ENCODE peak calls at places on chromosomes 16 and 17, in six cellular contexts. One of them, this sample, is unnamed. For H3K4me1, the result is how much of the 10 kb centered on the place peaks cover.

GRCh38 chr16:71373073-71373472 is 14.6 kb downstream of the CALB2 start:
- DNase-seq in kidney: no peak
- DNase-seq in colonic mucosa: no peak
- DNase-seq in pancreas: no peak
- DNase-seq in NT2/D1: no peak
- DNase-seq in CD8-positive, alpha-beta memory T cell: no peak
- DNase-seq in this sample: no peak

GRCh38 chr17:45111838-45112237 is 20.5 kb downstream of the PLCD3 start:
- DNase-seq in kidney: no peak
- DNase-seq in colonic mucosa: no peak
- DNase-seq in pancreas: no peak
- DNase-seq in NT2/D1: no peak
- DNase-seq in CD8-positive, alpha-beta memory T cell: no peak
- DNase-seq in this sample: no peak

GRCh38 chr17:48023408-48024148 is 14.0 kb downstream of the COPZ2 start:
- DNase-seq in kidney: peak
- DNase-seq in colonic mucosa: peak
- DNase-seq in pancreas: peak
- DNase-seq in NT2/D1: peak
- DNase-seq in CD8-positive, alpha-beta memory T cell: peak
- DNase-seq in this sample: peak

GRCh38 chr16:50704245-50704644 is 10.8 kb downstream of the NOD2 start:
- DNase-seq in kidney: no peak
- DNase-seq in colonic mucosa: no peak
- DNase-seq in pancreas: no peak
- DNase-seq in NT2/D1: no peak
- DNase-seq in CD8-positive, alpha-beta memory T cell: no peak
- DNase-seq in this sample: no peak

GRCh38 chr16:8893976-8894690 is 12.0 kb downstream of the LITAFD start:
- DNase-seq in kidney: peak
- DNase-seq in colonic mucosa: no peak
- DNase-seq in pancreas: peak
- DNase-seq in NT2/D1: no peak
- DNase-seq in CD8-positive, alpha-beta memory T cell: no peak
- DNase-seq in this sample: no peak

GRCh38 chr17:21169496-21169895 is 42.7 kb downstream of the DHRS7B start:
- DNase-seq in kidney: no peak
- DNase-seq in colonic mucosa: no peak
- DNase-seq in pancreas: no peak
- DNase-seq in NT2/D1: no peak
- DNase-seq in CD8-positive, alpha-beta memory T cell: no peak
- DNase-seq in this sample: no peak

GRCh38 chr16:27999687-28000086 is 63.8 kb downstream of the GSG1L start:
- DNase-seq in kidney: no peak
- DNase-seq in colonic mucosa: no peak
- DNase-seq in pancreas: no peak
- DNase-seq in NT2/D1: no peak
- DNase-seq in CD8-positive, alpha-beta memory T cell: no peak
- DNase-seq in this sample: no peak

GRCh38 chr17:27315796-27316465 is 22.0 kb downstream of the WSB1 start:
- DNase-seq in kidney: no peak
- DNase-seq in colonic mucosa: no peak
- DNase-seq in pancreas: no peak
- DNase-seq in NT2/D1: no peak
- DNase-seq in CD8-positive, alpha-beta memory T cell: no peak
- DNase-seq in this sample: peak

GRCh38 chr16:14320406-14320805 is 249.3 kb downstream of the MRTFB start:
- DNase-seq in kidney: no peak
- DNase-seq in colonic mucosa: no peak
- DNase-seq in pancreas: no peak
- DNase-seq in NT2/D1: no peak
- DNase-seq in CD8-positive, alpha-beta memory T cell: no peak
- DNase-seq in this sample: no peak

GRCh38 chr16:67326115-67326471 is 448 bp downstream of the KCTD19 start:
- DNase-seq in kidney: no peak
- DNase-seq in colonic mucosa: no peak
- DNase-seq in pancreas: no peak
- DNase-seq in NT2/D1: no peak
- DNase-seq in CD8-positive, alpha-beta memory T cell: no peak
- DNase-seq in this sample: no peak

DNA sequence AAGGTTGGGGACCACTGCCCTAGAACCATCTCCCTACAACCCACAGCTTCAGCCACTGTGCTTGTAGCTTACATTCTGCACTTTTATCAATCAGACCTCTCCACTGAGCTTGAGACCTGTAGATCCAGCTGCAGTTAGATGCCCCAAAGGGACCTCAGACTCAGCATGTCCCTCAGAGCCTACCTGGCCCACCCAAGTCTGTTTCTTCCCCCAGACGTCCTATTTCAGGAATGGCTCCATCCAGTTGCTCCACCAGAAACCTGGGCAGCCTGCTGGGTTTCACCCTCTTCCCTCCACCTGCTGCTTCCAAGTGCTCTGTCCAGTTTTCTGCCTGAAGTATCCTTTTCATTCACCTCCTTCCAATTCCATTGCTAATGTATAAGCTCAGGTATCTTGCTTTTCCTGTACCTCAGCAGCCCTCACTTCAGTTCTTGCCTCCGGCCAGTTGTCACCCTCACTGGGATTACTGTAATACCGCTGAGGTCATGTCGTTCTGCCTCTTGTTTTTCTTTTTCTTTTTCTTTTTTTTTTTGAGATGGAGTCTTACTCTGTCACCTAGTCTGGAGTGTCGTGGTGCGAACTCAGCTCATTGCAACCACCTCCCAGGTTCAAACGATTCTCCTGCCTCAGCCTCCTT is 55.0 kb downstream of the GNA13 start:
- DNase-seq in kidney: no peak
- DNase-seq in colonic mucosa: no peak
- DNase-seq in pancreas: no peak
- DNase-seq in NT2/D1: no peak
- DNase-seq in CD8-positive, alpha-beta memory T cell: no peak
- DNase-seq in this sample: no peak
- H3K4me1 ChIP-seq in kidney: under half
- H3K4me1 ChIP-seq in colonic mucosa: under half
- H3K4me1 ChIP-seq in pancreas: under half
- H3K4me1 ChIP-seq in NT2/D1: under half
- H3K4me1 ChIP-seq in CD8-positive, alpha-beta memory T cell: under half
- H3K4me1 ChIP-seq in this sample: under half

GRCh38 chr16:52741386-52741785 is 194.4 kb upstream of the TOX3 start:
- DNase-seq in kidney: no peak
- DNase-seq in colonic mucosa: no peak
- DNase-seq in pancreas: no peak
- DNase-seq in NT2/D1: peak
- DNase-seq in CD8-positive, alpha-beta memory T cell: no peak
- DNase-seq in this sample: no peak
- H3K4me3 ChIP-seq in kidney: no peak
- H3K4me3 ChIP-seq in colonic mucosa: no peak
- H3K4me3 ChIP-seq in pancreas: no peak
- H3K4me3 ChIP-seq in NT2/D1: no peak
- H3K4me3 ChIP-seq in CD8-positive, alpha-beta memory T cell: no peak
- H3K4me3 ChIP-seq in this sample: no peak

GRCh38 chr17:78892520-78892919 is 10.5 kb downstream of the CEP295NL start:
- DNase-seq in kidney: no peak
- DNase-seq in colonic mucosa: no peak
- DNase-seq in pancreas: no peak
- DNase-seq in NT2/D1: no peak
- DNase-seq in CD8-positive, alpha-beta memory T cell: no peak
- DNase-seq in this sample: no peak
- H3K4me1 ChIP-seq in kidney: under half
- H3K4me1 ChIP-seq in colonic mucosa: under half
- H3K4me1 ChIP-seq in pancreas: under half
- H3K4me1 ChIP-seq in NT2/D1: under half
- H3K4me1 ChIP-seq in CD8-positive, alpha-beta memory T cell: under half
- H3K4me1 ChIP-seq in this sample: under half

GRCh38 chr17:81391964-81392908 is 3.0 kb upstream of the BAHCC1 start:
- DNase-seq in kidney: no peak
- DNase-seq in colonic mucosa: no peak
- DNase-seq in pancreas: no peak
- DNase-seq in NT2/D1: no peak
- DNase-seq in CD8-positive, alpha-beta memory T cell: no peak
- DNase-seq in this sample: no peak

GRCh38 chr17:81390029-81390428 is 5.2 kb upstream of the BAHCC1 start:
- DNase-seq in kidney: no peak
- DNase-seq in colonic mucosa: no peak
- DNase-seq in pancreas: no peak
- DNase-seq in NT2/D1: no peak
- DNase-seq in CD8-positive, alpha-beta memory T cell: no peak
- DNase-seq in this sample: no peak

GRCh38 chr17:81392909-81393654 is 2.2 kb upstream of the BAHCC1 start:
- DNase-seq in kidney: no peak
- DNase-seq in colonic mucosa: no peak
- DNase-seq in pancreas: peak
- DNase-seq in NT2/D1: no peak
- DNase-seq in CD8-positive, alpha-beta memory T cell: no peak
- DNase-seq in this sample: peak

GRCh38 chr17:81390436-81391214 is 4.6 kb upstream of the BAHCC1 start:
- DNase-seq in kidney: no peak
- DNase-seq in colonic mucosa: no peak
- DNase-seq in pancreas: no peak
- DNase-seq in NT2/D1: no peak
- DNase-seq in CD8-positive, alpha-beta memory T cell: no peak
- DNase-seq in this sample: no peak

DNA sequence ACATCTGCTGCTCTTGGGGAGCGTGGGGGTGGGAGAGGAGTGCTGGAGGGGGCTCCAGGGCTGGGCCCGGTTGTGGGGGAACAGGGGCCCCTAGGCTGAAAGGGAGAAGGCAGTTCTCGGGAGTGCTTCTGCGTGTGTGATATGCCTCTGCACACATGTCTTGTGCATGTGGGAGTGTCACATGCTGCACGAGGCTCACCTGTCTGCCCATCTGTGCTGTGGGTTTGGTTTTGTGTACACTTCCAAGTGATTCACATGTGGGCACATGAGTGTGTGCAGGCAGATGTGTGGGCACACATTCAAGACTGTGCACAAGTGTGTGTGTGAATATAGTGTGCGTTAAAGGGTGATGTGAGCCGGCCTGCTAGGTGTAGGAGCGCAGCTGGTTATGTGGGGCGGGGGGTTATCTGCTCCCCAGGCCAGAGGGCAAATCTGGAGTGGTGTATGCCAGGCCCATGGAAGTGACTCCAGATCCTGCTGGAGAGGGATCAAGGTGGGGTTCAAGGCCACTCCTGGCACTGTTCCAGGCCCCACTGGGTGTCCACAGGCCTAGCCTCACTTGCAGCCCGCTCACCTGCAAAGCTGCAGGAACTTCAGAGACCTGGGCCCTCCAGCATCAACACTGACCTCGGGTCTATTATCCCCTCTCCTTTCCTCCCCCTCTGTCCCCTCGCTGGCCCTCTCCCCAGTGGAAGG is 3.8 kb upstream of the BAHCC1 start:
- DNase-seq in kidney: no peak
- DNase-seq in colonic mucosa: no peak
- DNase-seq in pancreas: no peak
- DNase-seq in NT2/D1: no peak
- DNase-seq in CD8-positive, alpha-beta memory T cell: no peak
- DNase-seq in this sample: no peak
- H3K4me3 ChIP-seq in kidney: peak
- H3K4me3 ChIP-seq in colonic mucosa: no peak
- H3K4me3 ChIP-seq in pancreas: no peak
- H3K4me3 ChIP-seq in NT2/D1: no peak
- H3K4me3 ChIP-seq in CD8-positive, alpha-beta memory T cell: no peak
- H3K4me3 ChIP-seq in this sample: no peak

GRCh38 chr17:81398855-81399451 is 3.7 kb downstream of the BAHCC1 start:
- DNase-seq in kidney: no peak
- DNase-seq in colonic mucosa: peak
- DNase-seq in pancreas: no peak
- DNase-seq in NT2/D1: no peak
- DNase-seq in CD8-positive, alpha-beta memory T cell: no peak
- DNase-seq in this sample: peak
- H3K4me1 ChIP-seq in kidney: under half
- H3K4me1 ChIP-seq in colonic mucosa: under half
- H3K4me1 ChIP-seq in pancreas: under half
- H3K4me1 ChIP-seq in NT2/D1: under half
- H3K4me1 ChIP-seq in CD8-positive, alpha-beta memory T cell: half or more
- H3K4me1 ChIP-seq in this sample: under half

GRCh38 chr17:6701719-6702118 is 11.4 kb downstream of the SLC13A5 start:
- DNase-seq in kidney: no peak
- DNase-seq in colonic mucosa: peak
- DNase-seq in pancreas: peak
- DNase-seq in NT2/D1: peak
- DNase-seq in CD8-positive, alpha-beta memory T cell: no peak
- DNase-seq in this sample: no peak

GRCh38 chr17:6704472-6705052 is 8.6 kb downstream of the SLC13A5 start:
- DNase-seq in kidney: no peak
- DNase-seq in colonic mucosa: no peak
- DNase-seq in pancreas: no peak
- DNase-seq in NT2/D1: no peak
- DNase-seq in CD8-positive, alpha-beta memory T cell: no peak
- DNase-seq in this sample: no peak

GRCh38 chr17:6706499-6706898 is 6.7 kb downstream of the SLC13A5 start:
- DNase-seq in kidney: no peak
- DNase-seq in colonic mucosa: no peak
- DNase-seq in pancreas: no peak
- DNase-seq in NT2/D1: no peak
- DNase-seq in CD8-positive, alpha-beta memory T cell: no peak
- DNase-seq in this sample: no peak

GRCh38 chr17:6702567-6703215 is 10.5 kb downstream of the SLC13A5 start:
- DNase-seq in kidney: no peak
- DNase-seq in colonic mucosa: no peak
- DNase-seq in pancreas: no peak
- DNase-seq in NT2/D1: no peak
- DNase-seq in CD8-positive, alpha-beta memory T cell: no peak
- DNase-seq in this sample: no peak

GRCh38 chr17:6703751-6704150 is 9.4 kb downstream of the SLC13A5 start:
- DNase-seq in kidney: no peak
- DNase-seq in colonic mucosa: no peak
- DNase-seq in pancreas: no peak
- DNase-seq in NT2/D1: no peak
- DNase-seq in CD8-positive, alpha-beta memory T cell: no peak
- DNase-seq in this sample: no peak
- H3K4me3 ChIP-seq in kidney: no peak
- H3K4me3 ChIP-seq in colonic mucosa: no peak
- H3K4me3 ChIP-seq in pancreas: no peak
- H3K4me3 ChIP-seq in NT2/D1: no peak
- H3K4me3 ChIP-seq in CD8-positive, alpha-beta memory T cell: no peak
- H3K4me3 ChIP-seq in this sample: no peak

GRCh38 chr17:78362232-78362631 is 2.4 kb upstream of the SOCS3 start:
- DNase-seq in kidney: no peak
- DNase-seq in colonic mucosa: no peak
- DNase-seq in pancreas: no peak
- DNase-seq in NT2/D1: no peak
- DNase-seq in CD8-positive, alpha-beta memory T cell: peak
- DNase-seq in this sample: no peak
- H3K4me1 ChIP-seq in kidney: under half
- H3K4me1 ChIP-seq in colonic mucosa: under half
- H3K4me1 ChIP-seq in pancreas: under half
- H3K4me1 ChIP-seq in NT2/D1: under half
- H3K4me1 ChIP-seq in CD8-positive, alpha-beta memory T cell: under half
- H3K4me1 ChIP-seq in this sample: half or more

GRCh38 chr16:29901607-29901945 is 1.3 kb downstream of the ASPHD1 start:
- DNase-seq in kidney: no peak
- DNase-seq in colonic mucosa: no peak
- DNase-seq in pancreas: no peak
- DNase-seq in NT2/D1: no peak
- DNase-seq in CD8-positive, alpha-beta memory T cell: no peak
- DNase-seq in this sample: no peak
- H3K4me3 ChIP-seq in kidney: no peak
- H3K4me3 ChIP-seq in colonic mucosa: no peak
- H3K4me3 ChIP-seq in pancreas: no peak
- H3K4me3 ChIP-seq in NT2/D1: peak
- H3K4me3 ChIP-seq in CD8-positive, alpha-beta memory T cell: no peak
- H3K4me3 ChIP-seq in this sample: no peak

This sample was measured in Caco-2.